ENCODE peak calls at places on chromosome X, in eight cellular contexts. G is fibroblast of lung, H is upper lobe of right lung, K is trophoblast cell, X is AG04449, V is suprapubic skin, P is OCI-LY7, E is brain microvascular endothelial cell. Z is an unnamed sample.

GRCh38 chrX:13791559-13791958 is 25.3 kb downstream of the GPM6B start:
- DNase-seq in E (no peak), P (no peak), V (no peak), G (no peak), X (no peak), K (no peak), H (no peak), Z (no peak)

GRCh38 chrX:132292753-132293152 is 73.5 kb upstream of the RAP2C start:
- DNase-seq in P (peak), H (no peak), V (no peak), E (peak), K (peak), G (peak), X (peak), Z (peak)

GRCh38 chrX:136170109-136170800 is 22.9 kb downstream of the FHL1 start:
- DNase-seq in P (no peak), V (no peak), E (no peak), X (no peak), K (no peak), H (no peak), G (peak), Z (no peak)

GRCh38 chrX:80026116-80026515 is 11.6 kb downstream of the TBX22 start:
- DNase-seq in E (no peak), X (no peak), H (no peak), G (no peak), P (no peak), V (no peak), K (no peak), Z (no peak)

GRCh38 chrX:107752714-107753113 is 22.9 kb downstream of the TSC22D3 start:
- DNase-seq in V (no peak), P (no peak), X (no peak), K (no peak), H (no peak), E (no peak), G (no peak), Z (no peak)

GRCh38 chrX:8453619-8454018 is 11.0 kb upstream of the VCX3B start:
- DNase-seq in P (no peak), K (no peak), G (no peak), H (no peak), E (no peak), X (no peak), V (no peak), Z (no peak)

GRCh38 chrX:33045882-33046281 is 165.5 kb downstream of the DMD start:
- DNase-seq in H (no peak), K (no peak), P (no peak), X (no peak), V (no peak), G (no peak), E (no peak), Z (no peak)

GRCh38 chrX:112211459-112211858 is 128.9 kb upstream of the TRPC5 start:
- DNase-seq in G (peak), X (no peak), P (no peak), V (no peak), H (no peak), E (no peak), K (no peak), Z (no peak)

GRCh38 chrX:19625612-19626011 is 110.3 kb upstream of the MAP3K15 start:
- DNase-seq in E (no peak), V (no peak), G (peak), H (no peak), P (no peak), X (no peak), K (no peak), Z (no peak)

GRCh38 chrX:106901341-106901740 is 1.8 kb downstream of the RIPPLY1 start:
- DNase-seq in H (no peak), X (no peak), K (no peak), P (no peak), E (no peak), G (no peak), V (no peak), Z (no peak)

GRCh38 chrX:102126863-102127262 is 1.4 kb downstream of the TCEAL2 start:
- DNase-seq in V (no peak), G (no peak), H (no peak), K (no peak), P (no peak), E (no peak), X (no peak), Z (no peak)

GRCh38 chrX:38061335-38061734 is 55.0 kb downstream of the SYTL5 start:
- DNase-seq in H (no peak), P (no peak), V (no peak), G (peak), X (no peak), K (no peak), E (no peak), Z (no peak)

DNA sequence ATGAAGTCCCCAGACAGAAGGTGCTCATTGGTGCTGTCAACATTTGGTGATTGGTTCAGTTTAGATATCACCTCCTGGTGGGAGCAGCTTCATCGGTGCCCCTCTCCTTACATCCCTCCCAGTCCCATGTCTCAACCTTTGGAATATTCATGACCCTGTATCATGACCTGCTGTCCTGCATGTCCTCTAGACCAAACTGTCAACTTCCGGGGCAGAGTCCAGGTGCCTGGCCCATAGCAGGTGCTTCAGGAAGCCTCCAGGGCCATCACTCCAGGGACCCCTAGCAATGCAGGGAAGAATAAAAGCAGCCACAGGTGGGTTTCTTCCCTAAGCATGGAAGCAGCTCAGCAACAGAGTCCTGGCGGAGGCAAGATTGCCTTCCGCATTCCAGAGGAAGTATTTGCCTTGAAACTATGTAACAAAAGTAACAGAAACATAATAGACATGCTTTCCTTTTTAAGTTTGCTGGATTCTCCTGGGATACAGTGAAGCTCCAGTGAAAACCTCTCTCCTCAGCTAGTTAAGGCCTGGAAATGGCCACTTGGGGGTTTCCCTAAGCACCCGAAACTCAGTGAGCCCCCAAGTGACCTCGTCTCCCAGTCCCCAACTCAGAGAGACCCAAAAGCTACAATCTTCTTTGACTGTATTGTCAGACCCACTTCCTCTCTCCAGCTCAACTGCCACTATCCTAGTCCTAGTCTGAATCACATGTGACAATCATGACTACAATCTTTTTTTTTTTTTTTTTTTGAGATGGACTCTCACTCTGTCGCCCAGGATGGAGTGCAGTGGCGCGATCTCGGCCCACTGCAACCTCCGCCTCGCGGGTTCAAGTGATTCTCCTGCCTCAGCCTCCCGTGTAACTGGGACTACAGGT is 1.3 kb upstream of the ATP6AP1 start:
- DNase-seq in G (no peak), V (no peak), K (peak), X (no peak), H (no peak), E (no peak), P (no peak), Z (no peak)
- H3K4me3 ChIP-seq in G (no peak), V (peak), K (no peak), X (no peak), H (peak), E (no peak), P (no peak), Z (no peak)

GRCh38 chrX:30005821-30006220 is 209.5 kb upstream of the MAGEB2 start:
- DNase-seq in V (no peak), E (no peak), H (no peak), K (no peak), X (no peak), G (no peak), P (no peak), Z (no peak)
- H3K4me3 ChIP-seq in V (no peak), E (no peak), H (no peak), K (no peak), X (no peak), G (no peak), P (no peak), Z (no peak)

DNA sequence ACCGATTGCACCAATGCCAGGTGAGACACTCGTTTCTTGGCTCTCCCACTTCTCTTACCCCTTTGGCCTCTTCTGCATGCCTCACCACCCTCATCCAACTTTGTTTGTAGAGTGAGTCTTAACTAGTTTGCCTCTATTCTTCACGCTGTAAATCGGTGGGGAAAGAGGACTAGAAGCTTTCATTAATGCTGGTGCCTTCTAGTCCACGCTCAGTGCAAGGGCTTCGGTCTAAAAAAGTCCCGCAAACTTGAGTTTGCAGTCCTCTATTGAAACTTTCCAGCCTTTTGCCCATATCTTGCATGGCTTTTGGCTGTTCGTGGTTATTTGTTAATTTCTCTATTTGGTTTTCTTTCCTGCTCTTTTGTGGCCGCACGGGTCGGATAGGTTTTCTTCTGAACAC is 838 bp downstream of the DACH2 start:
- DNase-seq in X (no peak), P (no peak), K (no peak), H (no peak), G (no peak), V (no peak), E (no peak), Z (no peak)
- H3K4me3 ChIP-seq in X (peak), P (no peak), K (no peak), H (no peak), G (peak), V (peak), E (peak), Z (peak)

DNA sequence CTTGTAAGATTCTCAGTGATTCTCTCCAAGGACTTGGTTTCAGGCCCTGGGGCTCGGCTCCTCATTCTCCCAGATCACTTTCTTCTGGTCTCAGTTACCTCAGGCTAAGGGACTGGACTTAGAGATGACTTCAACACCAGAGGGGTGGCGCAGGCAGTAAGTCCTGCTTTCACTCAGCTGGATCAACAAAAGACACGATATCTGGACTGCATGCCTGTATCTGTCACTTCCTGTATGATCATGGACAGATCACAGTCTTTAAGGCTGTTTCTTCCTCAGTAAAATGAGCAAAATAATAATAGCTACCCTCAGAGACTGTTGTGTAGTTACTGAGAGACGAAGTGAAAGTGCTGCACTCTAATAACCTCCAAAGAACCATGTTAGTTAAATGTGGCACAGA is 19.5 kb upstream of the CXCR3 start:
- DNase-seq in E (peak), G (peak), P (peak), X (no peak), H (no peak), V (no peak), K (no peak), Z (no peak)
- H3K4me3 ChIP-seq in E (no peak), G (no peak), P (peak), X (peak), H (no peak), V (no peak), K (no peak), Z (no peak)

DNA sequence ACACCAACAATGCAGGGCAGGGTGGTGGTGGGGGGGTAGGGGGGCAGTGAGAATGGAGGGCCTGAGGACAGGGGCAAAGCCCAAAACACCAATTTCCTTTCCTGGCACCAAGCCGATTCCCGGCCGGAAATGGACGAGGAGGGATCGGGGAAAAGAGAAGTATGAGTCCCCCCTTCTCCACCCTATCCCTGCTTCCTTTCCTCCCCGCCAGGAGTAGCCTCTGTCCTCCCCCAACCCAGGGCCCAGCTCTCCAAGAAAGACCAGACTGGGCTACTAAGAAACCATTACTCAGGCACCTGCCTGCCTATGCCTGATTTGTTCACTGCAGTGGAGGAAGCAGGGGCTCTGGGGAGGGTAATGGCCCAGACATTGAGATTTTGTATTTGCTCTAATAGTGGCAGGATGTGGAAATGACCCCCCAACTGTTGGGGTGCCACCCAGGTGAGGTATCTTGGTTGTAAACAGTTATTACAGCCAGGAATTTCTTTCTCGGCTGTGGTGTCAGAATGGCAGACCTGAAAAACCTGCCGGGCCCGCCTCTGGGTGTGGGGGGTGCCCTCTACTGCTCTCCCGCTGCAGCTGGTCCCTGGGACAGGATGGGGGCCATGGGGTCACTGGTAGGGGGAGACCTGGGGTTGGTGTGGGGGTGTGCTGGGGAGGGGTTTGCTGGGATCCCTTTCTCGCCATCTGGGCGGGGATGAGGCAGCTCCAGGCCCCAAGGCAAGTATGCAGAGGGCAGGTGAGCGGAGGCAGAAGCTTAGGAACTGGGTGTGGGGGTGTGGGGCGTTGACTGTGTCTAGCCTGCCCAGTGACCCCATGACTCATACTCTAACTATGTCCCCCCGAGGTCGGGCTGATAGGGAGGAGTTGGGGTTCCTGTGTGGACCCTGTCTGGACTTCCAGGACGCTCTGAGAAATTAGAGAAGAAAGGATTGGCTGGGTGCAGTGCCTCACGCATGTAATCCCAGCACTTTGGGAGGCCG is 701 bp downstream of the CCDC120 start:
- DNase-seq in V (no peak), X (no peak), K (peak), E (no peak), H (no peak), P (no peak), G (no peak), Z (no peak)
- H3K4me3 ChIP-seq in V (peak), X (no peak), K (peak), E (no peak), H (peak), P (no peak), G (no peak), Z (no peak)

GRCh38 chrX:637660-638481 is 7.3 kb downstream of the SHOX start:
- DNase-seq in X (no peak), P (no peak), H (peak), E (no peak), V (no peak), K (no peak), G (no peak), Z (no peak)
- H3K4me3 ChIP-seq in X (no peak), P (no peak), H (no peak), E (no peak), V (no peak), K (no peak), G (no peak), Z (no peak)

GRCh38 chrX:76184276-76184675 is 11.4 kb downstream of the PBDC1 start:
- DNase-seq in X (no peak), K (no peak), P (no peak), E (no peak), H (no peak), G (no peak), V (no peak), Z (no peak)

GRCh38 chrX:76183289-76184057 is 10.6 kb downstream of the PBDC1 start:
- DNase-seq in E (peak), P (no peak), H (no peak), G (peak), K (no peak), V (no peak), X (peak), Z (peak)
- H3K4me3 ChIP-seq in E (no peak), P (no peak), H (no peak), G (no peak), K (no peak), V (no peak), X (no peak), Z (no peak)

DNA sequence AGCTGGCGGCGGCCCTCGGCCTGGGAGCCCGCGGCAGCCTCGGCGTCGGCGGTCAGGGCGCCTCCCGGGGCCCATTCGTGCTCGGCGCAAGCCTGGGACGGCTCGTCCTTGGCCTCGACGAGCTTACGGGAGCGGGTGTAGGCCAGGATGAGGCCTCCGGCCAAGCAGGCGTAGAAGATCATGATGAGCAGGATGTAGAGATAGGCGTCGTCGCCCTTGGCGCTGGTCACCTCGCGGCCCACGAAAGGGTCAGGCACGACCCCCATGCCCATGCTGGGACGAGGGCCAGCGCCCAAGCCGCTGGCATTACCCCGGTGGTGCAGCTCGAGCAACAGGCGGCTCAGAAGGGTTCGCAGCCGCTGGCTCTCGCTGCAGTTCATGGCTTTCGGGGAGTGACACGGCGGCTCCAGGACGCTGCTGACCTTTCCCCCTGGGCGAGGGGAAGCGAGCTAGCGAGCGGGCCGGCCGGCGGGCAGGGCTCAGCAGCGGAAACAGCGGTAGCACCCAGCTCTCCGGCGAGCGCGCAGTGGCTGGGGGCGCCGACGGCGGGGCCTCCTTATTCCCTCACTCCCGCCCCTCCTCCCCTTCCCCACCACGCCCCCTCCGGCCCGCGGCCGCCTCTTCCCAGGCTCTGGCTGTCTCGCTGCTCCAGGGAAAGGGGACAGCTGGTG is at the start of gene KCNE5:
- DNase-seq in E (no peak), P (no peak), X (no peak), G (peak), H (no peak), V (no peak), K (peak), Z (no peak)
- H3K4me3 ChIP-seq in E (peak), P (no peak), X (no peak), G (no peak), H (no peak), V (peak), K (peak), Z (peak)

Z was measured in skeletal muscle cell.